ENCODE peak calls at places on chromosomes 7 and 10, in eight cellular contexts. G is transverse colon; F is omental fat pad; Y is lower leg skin; S is kidney; Z is activated CD8-positive, alpha-beta T cell treated with anti-CD3 and anti-CD28 coated beads for 36 hours; N is B cell; J is MM.1S. C is an unnamed sample.

GRCh38 chr10:130720235-130720634 is 584.0 kb downstream of the GLRX3 start:
- DNase-seq in G (no peak), N (no peak), F (no peak), Z (no peak), S (peak), J (no peak), Y (no peak), C (no peak)

GRCh38 chr10:79127151-79127961 is 58.6 kb downstream of the ZMIZ1 start:
- DNase-seq in S (peak), J (no peak), F (no peak), Y (peak), N (no peak), G (peak), Z (no peak), C (peak)

GRCh38 chr7:43465581-43466554 is 117.0 kb upstream of the STK17A start:
- DNase-seq in Z (no peak), Y (no peak), N (no peak), G (no peak), S (no peak), J (no peak), F (no peak), C (no peak)

GRCh38 chr7:87878208-87878735 is 2.0 kb downstream of the DBF4 start:
- DNase-seq in S (no peak), G (no peak), Z (no peak), Y (no peak), F (no peak), N (no peak), J (no peak), C (no peak)

GRCh38 chr10:120632936-120633335 is 175.9 kb downstream of the PLPP4 start:
- DNase-seq in G (no peak), F (no peak), S (no peak), N (no peak), J (no peak), Y (no peak), Z (no peak), C (no peak)

GRCh38 chr10:51667992-51668689 is 31.3 kb downstream of the CSTF2T start:
- DNase-seq in Z (no peak), S (no peak), J (no peak), N (no peak), Y (no peak), G (no peak), F (no peak), C (no peak)

GRCh38 chr10:1309237-1309968 is 253.2 kb downstream of the WDR37 start:
- DNase-seq in S (no peak), Y (no peak), G (no peak), J (no peak), N (no peak), Z (no peak), F (no peak), C (no peak)

GRCh38 chr10:51137741-51138529 is 63.6 kb downstream of the PRKG1 start:
- DNase-seq in Y (no peak), S (no peak), J (no peak), F (no peak), N (no peak), G (no peak), Z (no peak), C (no peak)

GRCh38 chr10:52331759-52332364 is 17.8 kb downstream of the DKK1 start:
- DNase-seq in N (no peak), G (no peak), F (no peak), J (no peak), Y (no peak), S (no peak), Z (no peak), C (no peak)

GRCh38 chr10:14414901-14415300 is 84.2 kb upstream of the FRMD4A start:
- DNase-seq in Y (no peak), Z (no peak), N (no peak), S (no peak), G (no peak), J (no peak), F (no peak), C (no peak)

GRCh38 chr10:111707066-111707465 is 476.5 kb downstream of the GPAM start:
- DNase-seq in F (no peak), G (no peak), Y (no peak), S (no peak), Z (no peak), N (no peak), J (no peak), C (no peak)

DNA sequence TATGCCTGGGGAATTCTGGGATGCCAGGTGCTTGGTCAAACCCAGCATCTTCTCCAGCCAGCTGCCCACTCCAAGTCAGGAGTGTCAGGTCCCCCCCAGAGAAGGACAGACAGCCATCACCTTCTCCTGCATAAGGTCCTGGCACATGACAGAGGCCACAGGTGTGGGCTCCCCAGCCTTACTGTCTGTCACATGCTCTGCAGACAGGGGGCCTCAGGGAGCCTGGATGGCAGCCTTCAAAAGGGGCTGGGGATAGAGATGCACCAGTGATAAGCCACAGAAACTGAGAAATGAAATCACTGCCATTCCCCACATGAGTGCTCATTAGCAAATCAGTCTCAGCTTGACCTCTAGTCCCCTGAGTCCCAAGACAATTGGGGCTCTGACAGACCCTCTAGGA is 72.9 kb downstream of the PLXNA4 start:
- DNase-seq in Y (no peak), Z (no peak), S (no peak), N (no peak), J (no peak), G (no peak), F (no peak), C (no peak)
- TF ChIP-seq CTCF in Y (no peak), Z (no peak), S (no peak), N (no peak), J (peak), G (no peak), F (no peak), C (no peak)

GRCh38 chr7:45584261-45585210 is 10.4 kb downstream of the ADCY1 start:
- DNase-seq in N (no peak), Y (no peak), G (no peak), J (no peak), Z (no peak), S (peak), F (no peak), C (no peak)
- TF ChIP-seq CTCF in N (no peak), Y (no peak), G (no peak), J (no peak), Z (no peak), S (no peak), F (no peak), C (no peak)

DNA sequence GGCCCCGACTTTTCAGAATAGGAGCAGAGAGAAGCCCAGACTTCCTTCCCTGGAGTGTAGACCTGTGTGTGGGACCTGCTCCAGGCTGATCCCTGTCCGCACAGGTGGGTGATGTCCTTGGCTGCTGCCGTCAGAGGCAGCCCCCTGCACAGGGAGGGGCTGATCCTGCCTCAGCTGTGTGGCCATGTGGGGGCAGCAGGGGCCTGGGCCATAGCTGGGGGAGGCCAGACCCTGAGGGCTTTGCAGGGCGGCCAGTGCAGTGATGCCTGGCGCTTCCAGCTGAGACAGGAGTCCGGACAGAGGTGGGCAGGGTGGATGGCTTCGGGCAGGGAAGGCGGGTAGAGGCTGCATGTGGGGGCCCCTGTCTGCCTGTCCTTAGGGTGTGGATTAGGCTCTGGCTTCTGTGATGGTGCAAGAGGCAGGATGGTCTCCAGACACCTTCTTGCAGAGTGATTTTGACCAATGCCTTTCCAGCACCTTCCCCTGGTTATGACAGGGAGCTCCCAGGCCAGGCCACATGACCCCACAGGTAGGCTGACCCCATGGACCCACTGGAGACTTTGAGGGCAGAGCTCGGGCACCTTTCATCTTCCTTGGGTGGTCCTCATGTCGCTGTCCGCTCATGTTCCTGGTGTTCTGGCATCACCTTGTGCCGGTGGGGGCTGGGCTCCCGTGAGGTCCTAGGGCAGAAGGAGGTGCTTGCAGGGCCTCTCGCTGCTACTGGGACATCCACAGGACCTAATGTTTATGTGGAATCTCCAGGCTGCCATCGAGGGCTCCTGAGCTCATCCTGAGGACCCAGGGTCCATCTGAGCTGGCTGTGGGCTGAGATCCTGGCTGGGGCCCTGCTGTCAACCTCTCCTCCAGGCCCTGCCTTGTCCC is 141.5 kb downstream of the ADCY1 start:
- DNase-seq in F (no peak), S (no peak), N (no peak), G (no peak), J (no peak), Y (no peak), Z (no peak), C (no peak)
- TF ChIP-seq CTCF in F (no peak), S (no peak), N (no peak), G (no peak), J (no peak), Y (no peak), Z (no peak), C (no peak)

DNA sequence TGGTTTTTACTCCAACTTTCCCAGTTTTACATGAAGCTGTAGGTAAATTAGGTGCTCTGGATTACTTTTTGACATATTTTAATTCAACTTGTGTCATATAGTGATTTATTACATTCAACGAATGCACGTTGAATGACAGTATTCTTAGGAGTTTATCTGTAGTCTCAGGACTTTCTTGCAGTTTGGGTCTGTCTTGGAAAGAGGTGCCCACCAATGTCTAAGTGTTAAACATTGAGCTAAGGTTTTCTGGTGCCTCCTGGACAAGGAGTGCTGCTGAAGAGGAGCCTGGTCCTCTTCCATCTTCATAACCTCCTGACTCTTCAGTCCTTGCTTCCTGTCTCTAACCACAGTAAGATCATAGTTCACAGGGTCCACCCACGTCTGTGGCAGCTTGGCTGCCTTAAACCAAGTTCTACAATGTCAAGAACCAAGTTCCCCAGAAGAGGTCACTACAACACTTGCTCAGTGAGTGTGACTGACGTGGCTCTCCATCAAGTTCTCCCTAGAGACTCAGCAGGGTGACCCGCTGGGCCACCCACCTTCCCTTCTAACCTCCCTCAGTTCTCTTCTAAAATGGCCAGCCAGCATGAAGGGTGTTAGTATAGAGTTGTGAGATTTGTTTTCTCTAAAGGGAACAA is 6.1 kb downstream of the NPY start:
- DNase-seq in Y (no peak), J (peak), F (no peak), Z (peak), S (no peak), G (no peak), N (peak), C (no peak)
- TF ChIP-seq CTCF in Y (no peak), J (peak), F (no peak), Z (peak), S (peak), G (no peak), N (peak), C (no peak)

GRCh38 chr10:27744478-27745379 is 890 bp downstream of the MKX start:
- DNase-seq in F (no peak), J (peak), G (peak), Y (no peak), N (peak), S (peak), Z (peak), C (no peak)

GRCh38 chr10:27742926-27743735 is 2.5 kb downstream of the MKX start:
- DNase-seq in S (peak), N (peak), F (no peak), Y (no peak), G (peak), J (peak), Z (peak), C (no peak)

GRCh38 chr10:27743736-27744477 is 1.7 kb downstream of the MKX start:
- DNase-seq in S (no peak), F (no peak), G (peak), Y (no peak), Z (no peak), J (no peak), N (no peak), C (no peak)

GRCh38 chr10:27741173-27742091 is 4.2 kb downstream of the MKX start:
- DNase-seq in S (peak), G (peak), N (peak), Z (peak), F (no peak), J (no peak), Y (no peak), C (no peak)

DNA sequence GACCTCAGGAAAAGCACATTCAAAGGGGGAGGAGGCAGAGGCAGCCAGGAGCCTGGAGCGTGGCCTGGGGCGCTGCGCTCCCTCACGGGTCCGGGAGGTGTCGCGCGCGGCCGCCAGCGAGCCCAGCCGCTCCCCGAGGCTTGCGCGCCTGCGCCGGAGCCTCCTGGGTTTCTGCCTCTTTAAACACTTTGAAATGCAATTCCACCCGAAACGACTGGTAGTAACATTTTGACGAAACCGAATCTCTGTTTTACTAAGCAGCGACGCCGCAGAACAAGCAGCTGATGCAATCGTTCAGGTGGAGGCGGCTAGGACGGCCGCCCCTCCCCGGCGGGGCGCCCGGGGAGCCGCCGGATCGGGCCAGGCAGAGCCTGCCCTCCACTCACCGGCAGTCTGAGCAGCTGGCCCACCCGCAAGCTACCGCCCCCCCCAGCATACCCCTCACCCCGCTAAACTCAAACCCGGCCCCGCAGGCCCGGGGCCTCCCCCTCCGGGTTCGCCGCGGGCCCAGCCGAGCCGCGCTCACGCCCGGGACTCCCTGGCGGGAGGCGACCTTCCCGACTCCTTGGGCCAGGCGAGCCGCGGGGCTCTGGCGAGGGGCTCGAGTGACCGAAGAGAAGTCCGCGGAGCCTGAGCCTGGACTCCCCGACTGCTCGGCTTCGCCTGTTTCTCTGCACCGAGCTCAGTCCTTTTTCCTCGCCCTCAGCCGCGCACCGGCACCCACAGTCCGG is 3.3 kb downstream of the MKX start:
- DNase-seq in S (peak), Y (peak), G (peak), J (peak), N (peak), Z (peak), F (no peak), C (no peak)
- TF ChIP-seq CTCF in S (peak), Y (no peak), G (peak), J (peak), N (peak), Z (peak), F (no peak), C (no peak)

GRCh38 chr7:104106106-104106505 is 101.7 kb downstream of the ORC5 start:
- DNase-seq in N (no peak), S (no peak), Y (no peak), G (no peak), F (no peak), J (no peak), Z (no peak), C (no peak)
- TF ChIP-seq CTCF in N (no peak), S (no peak), Y (no peak), G (no peak), F (no peak), J (no peak), Z (no peak), C (no peak)

GRCh38 chr7:156949541-156950380 is at the start of gene NOM1:
- DNase-seq in F (peak), S (peak), Y (peak), J (peak), N (peak), Z (peak), G (peak), C (peak)
- TF ChIP-seq CTCF in F (no peak), S (peak), Y (no peak), J (peak), N (peak), Z (peak), G (no peak), C (peak)

GRCh38 chr7:140079121-140079536 is 16.4 kb upstream of the PARP12 start:
- DNase-seq in J (no peak), Y (no peak), N (no peak), Z (no peak), G (no peak), F (no peak), S (no peak), C (no peak)
- TF ChIP-seq CTCF in J (peak), Y (no peak), N (no peak), Z (no peak), G (no peak), F (no peak), S (no peak), C (no peak)

DNA sequence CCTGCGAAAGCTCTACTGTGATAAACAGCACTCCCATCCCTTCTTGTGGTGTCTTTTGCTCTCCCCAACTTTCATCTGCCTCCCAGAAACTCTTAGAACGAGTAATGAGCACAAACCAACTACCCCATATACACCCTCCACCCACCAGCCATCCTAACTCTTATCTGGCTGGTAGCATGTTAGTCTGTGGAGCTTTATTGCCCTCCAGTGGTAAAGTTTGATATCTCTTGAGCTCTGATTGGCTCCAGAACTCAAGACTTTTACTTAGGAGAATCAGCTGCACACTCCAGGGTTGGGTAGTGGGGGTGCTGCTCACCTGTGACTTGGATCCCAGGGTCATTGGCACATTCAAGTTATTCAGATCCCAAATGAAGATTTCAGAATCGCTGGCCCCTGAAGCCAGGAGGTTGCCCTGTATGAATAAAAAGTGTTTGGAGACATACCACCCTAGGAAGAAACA is 10.9 kb downstream of the SEC31B start:
- DNase-seq in F (no peak), Y (no peak), J (peak), Z (peak), N (peak), G (no peak), S (no peak), C (no peak)
- TF ChIP-seq CTCF in F (no peak), Y (no peak), J (peak), Z (peak), N (peak), G (peak), S (peak), C (no peak)

DNA sequence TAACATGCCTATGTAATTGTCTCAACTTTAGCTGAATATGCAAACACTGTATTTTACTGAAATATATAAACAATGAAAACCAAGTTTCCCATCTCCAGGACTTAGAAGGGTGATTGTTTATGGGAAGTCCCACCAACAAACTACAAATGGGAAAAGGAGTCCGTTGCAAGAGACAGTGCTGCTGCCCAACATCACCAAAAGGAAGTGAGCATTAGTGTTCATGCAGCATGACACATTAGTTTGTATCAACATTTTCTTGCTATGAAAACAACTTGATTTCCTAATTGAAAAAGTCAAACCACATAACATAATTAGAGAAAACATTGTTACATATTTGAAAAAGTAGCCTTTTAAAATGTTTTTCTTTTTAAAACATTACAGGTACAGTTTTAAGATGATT is 138.5 kb downstream of the ZNF438 start:
- DNase-seq in N (no peak), Z (no peak), S (no peak), Y (no peak), J (no peak), G (no peak), F (no peak), C (no peak)
- TF ChIP-seq CTCF in N (no peak), Z (no peak), S (no peak), Y (no peak), J (no peak), G (no peak), F (no peak), C (no peak)

C was measured in breast epithelium.